ENCODE peak calls at places on chromosomes 7 and 10, in four cellular contexts. M, S, C and N are unnamed samples.

GRCh38 chr7:86989407-86989806 is 70.0 kb downstream of the ELAPOR2 start:
- DNase-seq in M (no peak), S (no peak), C (no peak), N (no peak)

GRCh38 chr7:111784971-111785575 is 222.8 kb upstream of the IMMP2L start:
- DNase-seq in M (no peak), S (no peak), C (no peak), N (no peak)

GRCh38 chr7:112411186-112411795 is 39.0 kb upstream of the IFRD1 start:
- DNase-seq in M (no peak), S (no peak), C (peak; percentile 81), N (no peak)

GRCh38 chr7:48718731-48719387 is 205.5 kb upstream of the CDC14C start:
- DNase-seq in M (no peak), S (no peak), C (no peak), N (no peak)

GRCh38 chr7:37448057-37448636 is 517 bp downstream of the ELMO1 start:
- DNase-seq in M (peak; percentile 73), S (no peak), C (no peak), N (no peak)

GRCh38 chr10:116621934-116622655 is 1.3 kb downstream of the PNLIPRP2 start:
- DNase-seq in M (no peak), S (no peak), C (no peak), N (no peak)

GRCh38 chr10:52653221-52653501 is 119.4 kb downstream of the MBL2 start:
- DNase-seq in M (no peak), S (no peak), C (no peak), N (no peak)

GRCh38 chr10:122232781-122233180 is 38.3 kb upstream of the BTBD16 start:
- DNase-seq in M (no peak), S (no peak), C (peak; percentile 82), N (no peak)

GRCh38 chr7:28110427-28111012 is 70.1 kb downstream of the JAZF1 start:
- DNase-seq in M (no peak), S (no peak), C (no peak), N (no peak)

GRCh38 chr7:33185786-33186185 is 56.4 kb downstream of the BBS9 start:
- DNase-seq in M (no peak), S (no peak), C (peak; percentile 80), N (no peak)

GRCh38 chr7:80127412-80128150 is 7.0 kb upstream of the GNAI1 start:
- DNase-seq in M (peak; percentile 77), S (no peak), C (peak; percentile 61), N (no peak)

GRCh38 chr7:50580053-50580452 is 14.8 kb upstream of the DDC start:
- DNase-seq in M (no peak), S (no peak), C (no peak), N (no peak)

GRCh38 chr10:79379512-79380124 is 32.3 kb downstream of the PPIF start:
- DNase-seq in M (peak; percentile 47), S (peak; percentile 31), C (no peak), N (peak; percentile 84)

GRCh38 chr10:78579995-78580394 is 488.8 kb upstream of the ZMIZ1 start:
- DNase-seq in M (no peak), S (no peak), C (no peak), N (no peak)

GRCh38 chr10:96457341-96457740 is 56.4 kb downstream of the TLL2 start:
- DNase-seq in M (no peak), S (no peak), C (no peak), N (no peak)

GRCh38 chr10:85100495-85100894 is 772.1 kb downstream of the CCSER2 start:
- DNase-seq in M (no peak), S (no peak), C (peak; percentile 1), N (no peak)

DNA sequence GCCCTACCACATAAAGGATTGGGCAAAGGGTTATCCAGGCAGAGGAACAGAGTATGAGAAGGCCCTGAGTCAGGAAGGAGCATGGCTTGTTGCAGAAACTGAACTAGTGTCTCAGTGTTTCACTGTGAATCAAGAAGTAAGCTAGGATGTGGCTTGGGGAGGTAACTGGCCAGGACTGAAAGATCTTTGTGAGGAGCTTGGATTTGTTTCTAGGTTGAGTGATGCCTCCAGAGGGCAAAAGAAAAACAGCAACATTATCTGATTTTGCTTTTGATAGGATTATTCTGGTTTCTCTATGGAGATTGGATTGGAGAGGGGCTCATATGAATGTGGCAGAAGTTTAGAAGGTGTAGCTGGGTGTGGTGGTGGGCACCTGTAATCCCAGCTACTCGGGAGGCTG is 137.9 kb upstream of the HDAC9 start:
- DNase-seq in M (no peak), S (no peak), C (peak; percentile 39), N (no peak)
- TF ChIP-seq CTCF in M (peak; percentile 66), S (peak; percentile 26), C (peak; percentile 41), N (peak; percentile 61)

GRCh38 chr7:30511494-30511893 is 6.9 kb upstream of the GGCT start:
- DNase-seq in M (no peak), S (no peak), C (no peak), N (no peak)

GRCh38 chr7:30510124-30511074 is 5.8 kb upstream of the GGCT start:
- DNase-seq in M (peak; percentile 58), S (no peak), C (peak; percentile 77), N (no peak)

GRCh38 chr7:30513762-30514161 is 9.1 kb upstream of the GGCT start:
- DNase-seq in M (no peak), S (no peak), C (no peak), N (no peak)

GRCh38 chr7:30514177-30514576 is 9.5 kb upstream of the GGCT start:
- DNase-seq in M (no peak), S (no peak), C (no peak), N (no peak)

DNA sequence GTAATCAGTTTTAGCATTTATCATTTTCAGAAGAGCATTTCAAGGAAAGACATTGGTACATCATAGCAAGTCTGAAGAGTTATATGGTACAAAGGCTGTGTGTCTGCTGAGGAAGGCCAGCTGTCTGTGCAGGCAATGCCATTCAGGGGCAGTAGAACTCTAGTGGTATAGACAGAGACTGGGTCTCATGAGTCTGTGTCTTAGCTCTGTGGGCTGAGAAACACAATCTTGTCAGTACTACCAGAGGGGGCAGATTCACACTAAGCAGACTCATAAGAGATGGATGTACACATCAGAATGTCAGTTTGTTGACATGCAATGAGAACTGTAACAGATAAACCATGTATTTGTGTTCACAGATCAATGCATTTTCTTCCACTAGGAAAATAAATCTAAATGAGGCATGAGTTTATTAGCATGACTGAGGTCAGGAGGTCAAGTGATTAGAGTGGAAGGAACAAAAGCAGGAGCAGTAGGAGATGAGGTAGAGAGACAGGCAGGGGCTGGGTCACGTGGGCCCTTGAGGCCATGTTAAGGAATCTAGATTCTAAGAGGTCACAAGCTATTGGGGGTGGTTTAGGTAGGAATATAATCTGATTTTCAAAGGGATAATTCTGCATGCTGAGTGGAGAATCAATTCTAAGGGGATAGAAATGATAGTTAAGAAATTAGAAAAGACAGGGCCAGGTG is 7.5 kb upstream of the GGCT start:
- DNase-seq in M (no peak), S (no peak), C (no peak), N (no peak)
- TF ChIP-seq CTCF in M (no peak), S (no peak), C (no peak), N (no peak)

GRCh38 chr7:35038340-35038738 is 1.1 kb upstream of the DPY19L1 start:
- DNase-seq in M (no peak), S (no peak), C (no peak), N (no peak)

GRCh38 chr7:35036361-35037171 is 719 bp downstream of the DPY19L1 start:
- DNase-seq in M (peak; percentile 83), S (no peak), C (peak; percentile 62), N (no peak)

GRCh38 chr7:35037211-35037525 is at the start of gene DPY19L1:
- DNase-seq in M (no peak), S (no peak), C (no peak), N (no peak)

GRCh38 chr7:35037526-35038339 is 448 bp upstream of the DPY19L1 start:
- DNase-seq in M (peak; percentile 96), S (peak; percentile 89), C (peak; percentile 97), N (peak; percentile 98)

DNA sequence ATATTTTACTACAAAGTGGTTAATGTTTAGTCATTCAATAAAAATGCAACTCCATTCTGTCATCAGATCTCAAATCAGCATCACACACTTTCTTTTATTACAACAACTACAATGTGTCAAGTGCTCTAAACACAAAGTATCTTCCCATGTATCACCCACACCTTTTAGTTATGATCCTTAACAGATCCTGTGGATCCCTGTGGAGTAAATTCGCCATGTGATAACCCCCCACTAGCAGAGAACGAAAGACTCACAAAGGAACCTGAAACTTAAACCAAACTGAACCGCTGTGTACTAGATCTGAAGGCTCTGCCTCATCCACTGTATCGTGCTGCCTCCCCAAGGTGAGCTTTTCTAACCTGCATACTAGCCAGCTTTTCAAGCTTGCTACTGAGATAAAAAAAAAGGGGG is 1.8 kb downstream of the DPY19L1 start:
- DNase-seq in M (peak; percentile 76), S (no peak), C (peak; percentile 77), N (no peak)
- TF ChIP-seq CTCF in M (peak; percentile 31), S (peak; percentile 60), C (peak; percentile 47), N (peak; percentile 57)

DNA sequence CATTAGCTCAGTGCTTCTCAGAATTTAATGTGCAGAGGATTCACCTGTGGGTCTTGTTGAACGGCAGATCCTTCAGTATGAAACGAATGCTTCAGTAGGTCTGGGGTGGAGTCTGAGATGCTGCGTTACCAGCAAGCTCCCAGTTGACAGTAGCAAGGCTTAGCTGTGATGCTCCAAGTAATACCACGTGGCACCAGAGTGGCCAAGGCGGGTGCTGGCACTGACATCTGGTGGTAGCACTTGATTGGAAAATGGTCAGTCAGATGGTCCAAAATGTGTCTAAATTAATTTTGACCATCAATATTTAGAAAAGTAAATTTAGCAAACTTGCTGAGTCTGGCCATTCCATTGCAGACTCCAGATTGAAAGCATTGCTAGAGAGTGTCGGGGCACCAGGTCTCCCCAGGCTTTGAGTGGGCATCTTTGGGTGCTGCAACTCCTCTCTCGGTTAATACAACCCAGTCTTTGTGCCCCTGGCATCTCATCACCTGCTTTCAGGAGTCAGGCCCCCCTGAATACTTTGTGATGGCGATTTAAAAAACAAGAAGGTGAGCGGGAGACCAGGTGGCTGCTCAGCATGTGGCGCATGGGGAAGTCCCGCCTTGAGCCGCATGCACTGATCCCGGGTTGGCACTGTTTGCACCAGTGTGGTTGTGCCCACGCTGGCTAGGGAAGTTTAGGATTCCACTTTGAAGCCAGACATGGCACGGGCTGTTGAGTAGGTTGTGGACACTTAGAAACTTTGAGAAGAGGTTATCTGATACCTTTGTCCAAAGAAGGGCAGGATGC is 130.0 kb downstream of the NT5C2 start:
- DNase-seq in M (peak; percentile 49), S (no peak), C (no peak), N (no peak)
- TF ChIP-seq CTCF in M (peak; percentile 44), S (peak; percentile 31), C (no peak), N (peak; percentile 66)

GRCh38 chr10:88792656-88793055 is 9.9 kb upstream of the LIPM start:
- DNase-seq in M (no peak), S (no peak), C (peak; percentile 83), N (no peak)

GRCh38 chr10:88793747-88794299 is 8.7 kb upstream of the LIPM start:
- DNase-seq in M (no peak), S (no peak), C (peak; percentile 71), N (no peak)

GRCh38 chr10:88787463-88787862 is 15.1 kb upstream of the LIPM start:
- DNase-seq in M (no peak), S (no peak), C (no peak), N (no peak)

GRCh38 chr10:88794731-88795130 is 7.8 kb upstream of the LIPM start:
- DNase-seq in M (no peak), S (no peak), C (no peak), N (no peak)

GRCh38 chr10:88791924-88792323 is 10.6 kb upstream of the LIPM start:
- DNase-seq in M (peak; percentile 83), S (no peak), C (peak; percentile 76), N (no peak)
- TF ChIP-seq CTCF in M (peak; percentile 88), S (peak; percentile 58), C (peak; percentile 72), N (peak; percentile 76)